ENCODE peak calls at places on chromosomes 2 and 18, in four cellular contexts. One of them, this sample, is unnamed. For H3K4me1, the result is how much of the 10 kb centered on the place peaks cover.

GRCh38 chr18:2223859-2224258 is 347.4 kb downstream of the METTL4 start:
- DNase-seq in body of pancreas: peak
- DNase-seq in adrenal gland: peak
- DNase-seq in spleen: no peak
- DNase-seq in this sample: no peak

GRCh38 chr2:54685263-54685775 is 38.1 kb upstream of the EML6 start:
- DNase-seq in body of pancreas: no peak
- DNase-seq in adrenal gland: no peak
- DNase-seq in spleen: no peak
- DNase-seq in this sample: no peak

GRCh38 chr2:120347387-120348010 is 1.6 kb downstream of the INHBB start:
- DNase-seq in body of pancreas: no peak
- DNase-seq in adrenal gland: no peak
- DNase-seq in spleen: no peak
- DNase-seq in this sample: no peak

GRCh38 chr2:215711484-215712034 is 275.7 kb upstream of the FN1 start:
- DNase-seq in body of pancreas: no peak
- DNase-seq in adrenal gland: no peak
- DNase-seq in spleen: no peak
- DNase-seq in this sample: no peak

GRCh38 chr2:8841962-8842361 is 4.5 kb upstream of the KIDINS220 start:
- DNase-seq in body of pancreas: no peak
- DNase-seq in adrenal gland: no peak
- DNase-seq in spleen: no peak
- DNase-seq in this sample: no peak

GRCh38 chr2:54166121-54166773 is 50.8 kb downstream of the ACYP2 start:
- DNase-seq in body of pancreas: no peak
- DNase-seq in adrenal gland: no peak
- DNase-seq in spleen: no peak
- DNase-seq in this sample: no peak

GRCh38 chr2:11133238-11133935 is 21.9 kb upstream of the SLC66A3 start:
- DNase-seq in body of pancreas: no peak
- DNase-seq in adrenal gland: no peak
- DNase-seq in spleen: peak
- DNase-seq in this sample: no peak

GRCh38 chr2:236434593-236434992 is 135.0 kb upstream of the ACKR3 start:
- DNase-seq in body of pancreas: no peak
- DNase-seq in adrenal gland: no peak
- DNase-seq in spleen: no peak
- DNase-seq in this sample: no peak

GRCh38 chr18:22124970-22125369 is 44.4 kb upstream of the GATA6 start:
- DNase-seq in body of pancreas: no peak
- DNase-seq in adrenal gland: no peak
- DNase-seq in spleen: no peak
- DNase-seq in this sample: no peak

GRCh38 chr18:78778651-78779050 is 201.0 kb upstream of the SALL3 start:
- DNase-seq in body of pancreas: no peak
- DNase-seq in adrenal gland: no peak
- DNase-seq in spleen: peak
- DNase-seq in this sample: no peak

GRCh38 chr2:120305296-120305695 is 40.6 kb upstream of the INHBB start:
- DNase-seq in body of pancreas: peak
- DNase-seq in adrenal gland: no peak
- DNase-seq in spleen: no peak
- DNase-seq in this sample: no peak

GRCh38 chr2:44638649-44639048 is 276.9 kb downstream of the CAMKMT start:
- DNase-seq in body of pancreas: no peak
- DNase-seq in adrenal gland: peak
- DNase-seq in spleen: no peak
- DNase-seq in this sample: no peak
- H3K27ac ChIP-seq in body of pancreas: no peak
- H3K27ac ChIP-seq in adrenal gland: no peak
- H3K27ac ChIP-seq in spleen: no peak
- H3K27ac ChIP-seq in this sample: no peak

DNA sequence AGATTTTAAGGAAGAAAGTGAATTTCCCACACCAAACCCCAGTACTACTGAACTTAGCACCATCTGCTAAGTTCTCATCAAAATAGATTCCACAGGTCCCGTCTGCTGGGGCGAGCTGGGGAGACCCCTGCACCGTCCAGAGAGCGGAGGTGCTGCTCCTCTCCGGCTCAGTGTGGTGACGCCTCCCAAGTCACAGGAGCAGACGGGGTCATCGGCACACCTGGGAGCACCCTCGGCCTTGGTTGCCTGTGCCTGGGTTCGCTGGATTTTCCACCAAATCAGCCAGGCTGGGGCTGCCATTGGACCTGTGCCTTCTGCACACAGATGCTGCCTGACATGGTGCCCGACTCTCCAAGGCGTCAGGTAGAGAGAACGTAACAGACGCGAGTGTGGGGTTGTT is 141.3 kb downstream of the PXDN start:
- DNase-seq in body of pancreas: no peak
- DNase-seq in adrenal gland: no peak
- DNase-seq in spleen: no peak
- DNase-seq in this sample: no peak
- H3K4me1 ChIP-seq in body of pancreas: under half
- H3K4me1 ChIP-seq in adrenal gland: under half
- H3K4me1 ChIP-seq in spleen: under half
- H3K4me1 ChIP-seq in this sample: under half

DNA sequence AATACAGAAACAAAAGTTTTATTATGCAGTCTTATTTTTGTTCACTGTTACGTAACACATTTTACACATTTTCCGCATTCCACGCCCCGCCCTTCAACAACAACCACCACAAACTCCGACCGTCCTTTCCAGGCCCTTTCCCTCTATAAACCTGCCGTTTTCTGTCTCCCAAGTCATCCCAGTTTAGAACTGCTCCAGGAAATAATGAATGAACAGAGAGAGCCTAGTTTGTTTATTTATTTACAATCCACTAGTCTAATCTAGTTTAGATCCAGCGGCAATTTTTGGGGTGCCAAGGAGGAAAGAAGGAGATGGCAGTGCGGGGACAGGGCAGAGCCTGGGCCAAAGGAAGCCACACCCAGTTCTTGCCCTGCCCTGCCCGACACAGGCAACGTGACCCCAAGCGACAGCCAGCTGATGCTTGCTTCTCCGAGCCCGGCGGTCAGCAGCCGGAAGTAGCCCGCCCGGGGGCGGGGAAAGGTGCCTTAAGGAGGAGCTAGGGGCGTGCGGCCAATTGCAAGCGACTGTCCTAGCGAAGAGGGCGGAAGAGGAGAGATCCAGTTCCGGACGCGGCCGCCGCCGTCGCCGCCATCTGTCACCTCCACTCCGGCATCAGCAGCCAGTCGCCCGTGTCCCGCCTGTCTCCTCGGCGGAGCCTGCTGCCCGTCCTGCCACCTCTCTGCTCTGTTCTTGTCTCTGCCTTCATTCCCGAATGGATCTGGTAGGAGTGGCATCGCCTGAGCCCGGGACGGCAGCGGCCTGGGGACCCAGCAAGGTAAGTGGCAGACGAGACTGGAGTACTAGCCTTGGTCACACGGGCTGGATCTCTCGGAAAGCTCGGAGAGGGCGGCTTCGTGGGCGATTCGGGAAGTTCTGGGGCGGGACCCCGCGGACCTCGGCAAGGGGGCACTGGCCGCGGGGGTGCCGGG is at the start of gene RIOK3:
- DNase-seq in body of pancreas: peak
- DNase-seq in adrenal gland: peak
- DNase-seq in spleen: peak
- DNase-seq in this sample: peak
- TF ChIP-seq POLR2A in body of pancreas: peak
- TF ChIP-seq POLR2A in adrenal gland: peak
- TF ChIP-seq POLR2A in spleen: peak
- TF ChIP-seq POLR2A in this sample: no peak

GRCh38 chr2:211367252-211367651 is 810.9 kb downstream of the CPS1 start:
- DNase-seq in body of pancreas: no peak
- DNase-seq in adrenal gland: no peak
- DNase-seq in spleen: no peak
- DNase-seq in this sample: no peak
- H3K27ac ChIP-seq in body of pancreas: no peak
- H3K27ac ChIP-seq in adrenal gland: no peak
- H3K27ac ChIP-seq in spleen: no peak
- H3K27ac ChIP-seq in this sample: no peak

DNA sequence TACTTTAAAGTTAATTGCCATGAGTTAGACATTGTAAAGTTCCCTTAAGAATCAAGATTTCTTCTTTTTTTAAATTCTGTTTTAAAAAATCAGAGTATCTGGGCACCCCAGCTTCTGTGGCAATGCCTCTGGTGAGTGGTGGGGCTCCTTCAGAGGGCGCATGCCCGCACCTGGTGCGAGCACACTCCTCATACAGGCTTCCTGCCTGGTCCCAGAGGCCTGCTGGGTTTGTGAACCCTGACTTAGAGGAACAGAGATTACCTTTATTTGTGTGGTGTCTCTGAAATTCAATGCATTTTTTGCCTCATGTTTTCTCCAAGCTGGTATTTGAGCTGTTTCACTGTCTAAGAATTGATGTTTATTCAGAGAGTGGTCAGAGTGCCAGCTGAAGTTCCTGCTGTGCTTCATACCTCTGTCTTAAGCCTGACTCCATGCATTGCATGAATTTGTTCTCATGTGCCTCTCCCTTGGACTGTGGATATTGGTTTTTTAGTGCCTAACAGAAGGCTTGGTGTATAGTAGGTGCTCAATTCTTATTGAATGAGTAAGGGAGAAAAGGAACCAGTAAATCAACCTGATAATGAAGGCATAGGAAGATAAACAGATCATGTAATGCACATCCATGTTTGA is 28.9 kb downstream of the PHLPP1 start:
- DNase-seq in body of pancreas: peak
- DNase-seq in adrenal gland: no peak
- DNase-seq in spleen: peak
- DNase-seq in this sample: no peak
- H3K4me1 ChIP-seq in body of pancreas: half or more
- H3K4me1 ChIP-seq in adrenal gland: under half
- H3K4me1 ChIP-seq in spleen: under half
- H3K4me1 ChIP-seq in this sample: under half

DNA sequence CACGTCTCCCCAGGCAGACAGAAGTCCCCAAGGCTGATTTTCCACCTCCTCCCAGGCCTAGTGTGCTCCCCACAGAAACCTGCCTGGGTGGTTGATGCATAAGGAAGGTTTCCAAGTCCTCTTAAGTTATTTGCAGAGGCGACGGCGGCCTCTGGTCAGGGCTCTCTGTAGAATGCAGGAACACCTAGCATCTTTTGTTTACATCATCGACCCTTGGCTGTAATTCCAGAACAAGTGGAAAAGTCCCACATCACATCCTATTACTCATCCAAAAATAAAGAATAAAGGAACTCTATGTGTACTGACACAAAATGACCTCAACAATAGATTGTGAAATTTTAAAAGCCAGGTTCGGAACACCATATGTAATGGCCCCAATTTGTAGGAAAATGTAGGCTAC is 211.1 kb downstream of the ALPK2 start:
- DNase-seq in body of pancreas: no peak
- DNase-seq in adrenal gland: no peak
- DNase-seq in spleen: no peak
- DNase-seq in this sample: no peak
- TF ChIP-seq POLR2A in body of pancreas: no peak
- TF ChIP-seq POLR2A in adrenal gland: no peak
- TF ChIP-seq POLR2A in spleen: no peak
- TF ChIP-seq POLR2A in this sample: no peak

DNA sequence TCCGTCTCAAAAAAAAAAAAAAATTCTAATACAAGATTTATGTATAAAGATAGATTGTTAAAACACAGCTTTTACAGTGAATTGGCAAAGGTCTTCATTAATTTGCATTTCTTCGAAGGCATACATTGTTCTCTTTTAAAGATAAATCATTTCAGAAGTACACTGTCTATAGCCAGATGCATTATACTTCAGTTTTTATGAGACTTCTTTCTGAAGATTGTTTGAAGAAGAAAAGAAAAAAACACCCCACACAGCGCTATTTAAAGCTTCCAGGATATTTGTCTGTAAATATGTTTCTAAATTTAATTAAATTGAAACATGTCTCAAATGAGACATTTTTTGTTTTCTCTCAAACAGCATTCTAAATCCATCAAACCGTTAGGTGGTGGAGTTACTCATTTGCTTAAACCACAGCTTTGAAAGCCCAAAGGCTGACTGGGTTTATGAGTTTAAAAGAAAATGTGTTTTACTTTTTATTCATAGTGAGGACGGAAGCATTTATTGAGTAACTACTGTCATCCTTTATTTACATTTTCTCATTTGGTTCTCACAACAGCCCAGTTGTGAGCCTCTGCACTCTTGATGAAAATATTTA is 42.4 kb upstream of the C1GALT1C1L start:
- DNase-seq in body of pancreas: no peak
- DNase-seq in adrenal gland: no peak
- DNase-seq in spleen: no peak
- DNase-seq in this sample: no peak
- H3K27ac ChIP-seq in body of pancreas: no peak
- H3K27ac ChIP-seq in adrenal gland: no peak
- H3K27ac ChIP-seq in spleen: no peak
- H3K27ac ChIP-seq in this sample: no peak

This sample was measured in esophagus squamous epithelium.